ENCODE peak calls at places on chromosomes 16 and 17, in seven cellular contexts. L is activated B cell treated with CpG ODN at 0.5 μM for 24 hours, Z is astrocyte of the spinal cord, E is nephron progenitor cell, F is progenitor cell of endocrine pancreas, C is breast epithelium, W is RWPE1. G is an unnamed sample.

GRCh38 chr17:82775033-82775823 is 23.4 kb downstream of the TBCD start:
- DNase-seq in F (peak), E (peak), Z (peak), L (peak), W (peak), C (peak), G (peak)

GRCh38 chr17:42682400-42683384 is at the start of gene CNTNAP1:
- DNase-seq in L (no peak), F (no peak), C (no peak), Z (peak), W (peak), E (peak), G (no peak)

GRCh38 chr17:43442711-43443110 is 41.1 kb upstream of the DHX8 start:
- DNase-seq in E (no peak), L (no peak), C (no peak), F (no peak), Z (peak), W (peak), G (no peak)

GRCh38 chr17:5817475-5818395 is 233.4 kb upstream of the NLRP1 start:
- DNase-seq in W (no peak), L (no peak), C (no peak), Z (no peak), E (no peak), F (no peak), G (no peak)

GRCh38 chr16:84339766-84340165 is 28.6 kb upstream of the ATP2C2 start:
- DNase-seq in C (no peak), Z (no peak), L (no peak), F (no peak), W (no peak), E (no peak), G (no peak)

GRCh38 chr16:17365591-17366298 is 105.0 kb downstream of the XYLT1 start:
- DNase-seq in W (no peak), L (no peak), F (no peak), Z (no peak), E (no peak), C (no peak), G (no peak)

GRCh38 chr16:87229230-87230192 is 87.7 kb downstream of the C16orf95 start:
- DNase-seq in E (no peak), L (no peak), C (no peak), F (no peak), W (no peak), Z (peak), G (no peak)

GRCh38 chr17:69734656-69735055 is 320.2 kb downstream of the MAP2K6 start:
- DNase-seq in Z (no peak), W (no peak), L (no peak), F (no peak), E (no peak), C (no peak), G (no peak)

GRCh38 chr16:13138528-13138927 is 237.1 kb downstream of the SHISA9 start:
- DNase-seq in W (no peak), F (no peak), C (no peak), E (no peak), L (no peak), Z (no peak), G (no peak)

GRCh38 chr17:68733241-68734176 is 132.3 kb upstream of the FAM20A start:
- DNase-seq in C (no peak), W (no peak), E (no peak), L (no peak), F (no peak), Z (no peak), G (no peak)

GRCh38 chr16:24013054-24013636 is 177.4 kb downstream of the PRKCB start:
- DNase-seq in Z (no peak), C (no peak), E (no peak), L (no peak), F (no peak), W (no peak), G (no peak)

GRCh38 chr17:1267471-1267947 is 2.7 kb upstream of the BHLHA9 start:
- DNase-seq in L (no peak), W (no peak), E (no peak), Z (no peak), F (no peak), C (no peak), G (no peak)

GRCh38 chr16:12747261-12747660 is 56.4 kb downstream of the CPPED1 start:
- DNase-seq in L (no peak), W (no peak), Z (no peak), F (no peak), E (no peak), C (no peak), G (no peak)

GRCh38 chr16:727291-727977 is 528 bp downstream of the HAGHL start:
- DNase-seq in Z (no peak), L (peak), W (no peak), E (no peak), F (no peak), C (no peak), G (peak)

GRCh38 chr17:33560165-33560564 is 267.1 kb upstream of the ASIC2 start:
- DNase-seq in W (no peak), Z (peak), F (no peak), C (no peak), E (no peak), L (no peak), G (no peak)

GRCh38 chr17:46851029-46851741 is at the start of gene WNT9B:
- DNase-seq in E (peak), Z (no peak), F (peak), W (peak), C (no peak), L (no peak), G (no peak)

DNA sequence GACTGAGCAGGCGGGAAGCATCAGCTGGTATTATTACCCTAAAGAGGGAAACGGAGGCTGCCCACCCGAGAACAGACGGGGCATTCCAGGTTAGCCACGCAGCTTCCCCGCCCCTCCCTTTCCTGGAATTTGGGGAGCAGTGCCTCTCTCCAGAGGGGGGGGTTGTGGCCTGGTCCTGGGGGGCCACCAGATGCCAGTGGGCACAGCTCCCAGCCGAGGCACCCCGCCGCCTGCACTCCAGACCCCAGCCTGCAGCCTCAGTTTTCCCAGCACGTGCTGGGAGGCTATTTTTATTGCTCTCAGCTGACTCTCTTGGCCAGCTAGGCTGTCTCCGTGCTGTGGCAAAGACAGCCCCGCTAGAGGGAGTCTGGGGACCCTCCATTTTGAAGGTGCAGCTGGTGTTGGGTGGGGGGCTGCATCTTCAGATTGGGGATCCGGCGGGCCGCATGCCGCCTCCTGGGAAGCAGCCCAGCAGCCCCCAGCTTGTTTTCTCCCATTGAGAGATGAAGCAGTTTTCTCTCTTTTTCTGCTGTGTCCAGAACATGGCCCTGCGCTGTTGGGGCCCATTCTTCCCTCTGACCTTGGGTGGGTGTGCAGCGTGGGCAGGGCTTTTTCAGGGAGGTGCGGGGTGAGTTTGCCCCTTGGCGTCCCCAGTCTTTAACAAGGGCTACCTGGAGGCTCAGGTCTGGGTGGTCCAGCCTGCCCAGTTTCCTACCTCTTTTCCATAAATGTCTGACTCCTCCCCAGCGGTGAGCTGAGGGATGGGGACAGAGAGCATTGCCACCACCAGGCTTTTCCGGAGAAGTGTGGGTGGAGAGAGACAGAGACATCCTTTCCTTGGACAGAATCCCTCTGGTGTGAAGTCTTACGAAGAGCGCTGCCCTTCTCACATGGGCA is 62.5 kb upstream of the GSE1 start:
- DNase-seq in E (no peak), C (no peak), W (no peak), F (no peak), L (no peak), Z (no peak), G (no peak)
- TF ChIP-seq CTCF in E (peak), C (no peak), W (no peak), F (peak), L (no peak), Z (peak), G (no peak)

GRCh38 chr16:65909310-65910050 is 457.0 kb upstream of the CDH5 start:
- DNase-seq in Z (no peak), E (no peak), L (no peak), C (no peak), W (peak), F (no peak), G (no peak)

GRCh38 chr16:65904361-65904760 is 462.1 kb upstream of the CDH5 start:
- DNase-seq in L (no peak), E (no peak), F (no peak), C (no peak), Z (no peak), W (no peak), G (no peak)

GRCh38 chr16:65908568-65908967 is 457.9 kb upstream of the CDH5 start:
- DNase-seq in W (no peak), C (no peak), Z (no peak), F (no peak), L (no peak), E (peak), G (no peak)

GRCh38 chr16:65910291-65910690 is 456.2 kb upstream of the CDH5 start:
- DNase-seq in F (no peak), C (no peak), L (no peak), E (no peak), Z (no peak), W (no peak), G (no peak)

DNA sequence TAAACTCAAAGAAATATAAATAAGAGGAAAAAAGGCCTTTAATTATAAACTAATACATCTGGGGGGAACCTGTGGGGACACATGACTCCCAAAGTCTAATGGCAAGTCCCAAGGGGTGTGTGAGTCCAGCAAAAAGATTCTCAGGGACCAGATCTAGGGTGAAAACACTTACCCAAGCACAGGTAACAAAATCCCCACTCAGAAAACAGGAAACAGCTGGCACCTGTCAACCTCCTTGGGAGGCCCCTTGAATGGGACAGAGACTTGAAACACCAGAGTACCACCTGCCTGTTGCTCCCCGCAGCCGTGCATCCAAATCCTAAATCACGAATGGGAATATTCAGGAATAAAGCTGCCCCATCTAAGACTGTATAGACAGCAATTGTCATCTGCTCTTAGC is 461.2 kb upstream of the CDH5 start:
- DNase-seq in C (no peak), F (no peak), E (no peak), L (no peak), Z (no peak), W (no peak), G (no peak)
- TF ChIP-seq CTCF in C (no peak), F (no peak), E (no peak), L (no peak), Z (no peak), W (no peak), G (no peak)

GRCh38 chr17:64017381-64017980 is 3.0 kb downstream of the ICAM2 start:
- DNase-seq in F (no peak), L (no peak), Z (no peak), W (no peak), E (no peak), C (no peak), G (no peak)
- TF ChIP-seq CTCF in F (peak), L (no peak), Z (peak), W (no peak), E (peak), C (no peak), G (peak)

DNA sequence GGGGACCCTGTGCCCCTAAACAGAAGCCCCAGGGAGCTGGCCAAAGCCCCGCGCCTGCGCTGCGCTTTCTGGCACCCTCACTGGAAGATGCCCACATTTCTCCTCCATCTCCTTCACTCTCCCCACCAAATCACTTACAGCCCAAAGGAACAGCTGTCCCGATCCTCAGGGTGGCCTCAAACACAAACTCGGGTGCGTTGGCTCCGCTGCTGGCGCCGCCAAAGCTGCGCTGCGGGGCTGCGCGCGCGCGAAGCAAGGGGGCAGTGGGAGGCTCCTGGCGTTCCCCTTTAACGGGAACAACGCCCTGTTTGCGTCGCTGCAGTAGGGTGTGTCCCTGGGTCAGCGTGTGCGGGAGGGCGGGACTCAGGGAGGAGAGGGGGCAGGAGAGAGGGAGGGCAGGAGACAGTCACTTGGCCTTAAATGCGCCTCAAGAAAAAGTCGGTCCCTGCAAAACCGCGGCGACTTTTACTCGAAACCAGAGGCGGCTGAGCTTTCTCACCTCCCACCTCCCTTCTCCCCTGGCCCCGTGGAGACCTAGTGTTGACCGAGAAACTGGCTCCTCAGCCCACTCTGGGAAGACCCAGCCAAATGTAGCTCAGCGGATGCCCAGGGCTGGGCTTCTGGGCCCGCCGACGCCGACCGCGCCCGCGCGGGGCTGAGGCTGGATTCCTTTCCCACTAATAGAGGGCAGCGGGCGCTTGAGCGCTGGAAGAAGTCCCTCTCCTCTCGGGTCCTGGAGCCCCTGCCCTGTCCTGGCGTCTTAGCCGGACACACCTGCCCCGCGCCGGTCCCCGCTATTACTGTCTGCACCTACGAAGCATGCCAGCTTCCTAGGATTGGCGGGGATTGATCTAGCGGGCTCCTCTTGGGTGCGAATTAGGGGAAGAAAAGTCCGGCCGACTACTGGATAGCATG is 2.6 kb downstream of the PMP22 start:
- DNase-seq in F (peak), L (no peak), W (peak), Z (peak), C (peak), E (peak), G (no peak)
- TF ChIP-seq CTCF in F (no peak), L (no peak), W (no peak), Z (peak), C (no peak), E (no peak), G (no peak)

G was measured in natural killer cell.